ENCODE peak calls at places on chromosome 12, in six cellular contexts. H, F, D, Y, R and M are unnamed samples.

GRCh38 chr12:89212339-89212771 is 139.9 kb downstream of the DUSP6 start:
- DNase-seq in H (no peak), R (no peak), F (no peak), Y (no peak), D (no peak), M (no peak)

GRCh38 chr12:9372202-9372601 is 164.0 kb upstream of the PZP start:
- DNase-seq in R (peak; percentile 45), F (no peak), D (no peak), H (no peak), Y (no peak), M (no peak)

GRCh38 chr12:96305665-96306064 is 94.6 kb downstream of the CDK17 start:
- DNase-seq in H (no peak), Y (no peak), R (no peak), F (no peak), D (no peak), M (no peak)

GRCh38 chr12:1398673-1399072 is 195.7 kb downstream of the FBXL14 start:
- DNase-seq in Y (no peak), R (no peak), H (no peak), F (no peak), D (no peak), M (no peak)

GRCh38 chr12:121227294-121227693 is 17.4 kb downstream of the P2RX4 start:
- DNase-seq in D (no peak), H (no peak), F (no peak), R (peak; percentile 40), Y (no peak), M (no peak)

GRCh38 chr12:74719447-74719846 is 181.8 kb downstream of the ATXN7L3B start:
- DNase-seq in D (no peak), R (no peak), H (no peak), F (no peak), Y (no peak), M (no peak)

GRCh38 chr12:105622220-105622619 is 291.7 kb downstream of the C12orf75 start:
- DNase-seq in F (no peak), Y (no peak), D (no peak), H (no peak), R (peak; percentile 66), M (no peak)

GRCh38 chr12:80033457-80033856 is 65.9 kb upstream of the OTOGL start:
- DNase-seq in H (no peak), D (peak; percentile 46), F (no peak), Y (no peak), R (peak; percentile 9), M (no peak)

GRCh38 chr12:74514098-74514872 is 23.4 kb upstream of the ATXN7L3B start:
- DNase-seq in H (no peak), Y (no peak), F (no peak), D (no peak), R (no peak), M (no peak)

GRCh38 chr12:77609016-77609415 is 221.7 kb upstream of the NAV3 start:
- DNase-seq in R (no peak), H (no peak), F (no peak), D (no peak), Y (no peak), M (no peak)

GRCh38 chr12:3752096-3752709 is 706 bp downstream of the CRACR2A start:
- DNase-seq in H (peak; percentile 53), D (no peak), Y (peak; percentile 78), R (peak; percentile 87), F (no peak), M (no peak)

GRCh38 chr12:6405963-6406362 is 22.0 kb downstream of the LTBR start:
- DNase-seq in F (no peak), D (no peak), R (no peak), Y (no peak), H (no peak), M (no peak)

GRCh38 chr12:128797119-128798118 is 26.3 kb downstream of the SLC15A4 start:
- DNase-seq in F (no peak), Y (no peak), R (peak; percentile 89), D (peak; percentile 33), H (no peak), M (peak; percentile 85)

GRCh38 chr12:48973992-48974673 is 2.6 kb upstream of the WNT10B start:
- DNase-seq in D (no peak), F (no peak), R (no peak), Y (peak; percentile 92), H (peak; percentile 33), M (no peak)

GRCh38 chr12:21985155-21985554 is 43.9 kb upstream of the ABCC9 start:
- DNase-seq in F (no peak), R (no peak), D (no peak), H (no peak), Y (no peak), M (no peak)

GRCh38 chr12:67811437-67812361 is 163.2 kb downstream of the DYRK2 start:
- DNase-seq in D (no peak), H (no peak), Y (no peak), F (no peak), R (peak; percentile 78), M (no peak)

GRCh38 chr12:21451529-21451928 is 14.1 kb downstream of the PYROXD1 start:
- DNase-seq in H (no peak), Y (no peak), R (peak; percentile 71), F (no peak), D (peak; percentile 0), M (no peak)

GRCh38 chr12:49942921-49943662 is 7.4 kb upstream of the AQP2 start:
- DNase-seq in H (peak; percentile 16), Y (peak; percentile 72), R (no peak), F (no peak), D (no peak), M (no peak)

GRCh38 chr12:53701518-53702264 is 25.6 kb downstream of the CALCOCO1 start:
- DNase-seq in Y (peak; percentile 95), F (peak; percentile 54), H (peak; percentile 74), R (peak; percentile 33), D (peak; percentile 45), M (no peak)

GRCh38 chr12:22858849-22859569 is 234.0 kb downstream of the ETNK1 start:
- DNase-seq in D (peak; percentile 28), Y (no peak), R (no peak), H (no peak), F (peak; percentile 93), M (no peak)

GRCh38 chr12:21615441-21615840 is 10.8 kb upstream of the GYS2 start:
- DNase-seq in Y (no peak), D (no peak), H (peak; percentile 7), R (peak; percentile 7), F (no peak), M (no peak)

GRCh38 chr12:57579011-57579410 is 12.0 kb upstream of the PIP4K2C start:
- DNase-seq in R (no peak), Y (no peak), F (no peak), H (no peak), D (no peak), M (no peak)

GRCh38 chr12:53804429-53804828 is 52.6 kb upstream of the CISTR start:
- DNase-seq in Y (no peak), F (no peak), D (no peak), R (no peak), H (no peak), M (no peak)

GRCh38 chr12:71840226-71840847 is 778 bp downstream of the TBC1D15 start:
- DNase-seq in D (peak; percentile 32), Y (no peak), H (no peak), F (no peak), R (peak; percentile 85), M (no peak)

GRCh38 chr12:1791104-1791927 is 29.0 kb upstream of the LRTM2 start:
- DNase-seq in H (peak; percentile 66), D (peak; percentile 61), F (peak; percentile 56), R (peak; percentile 61), Y (peak; percentile 75), M (no peak)

GRCh38 chr12:14514946-14515345 is 52.7 kb downstream of the PLBD1 start:
- DNase-seq in D (no peak), R (peak; percentile 81), F (no peak), Y (no peak), H (no peak), M (no peak)

GRCh38 chr12:110860833-110861291 is 14.1 kb downstream of the CCDC63 start:
- DNase-seq in H (no peak), D (no peak), F (no peak), R (no peak), Y (no peak), M (no peak)

GRCh38 chr12:101299346-101299745 is 19.4 kb downstream of the UTP20 start:
- DNase-seq in Y (no peak), R (no peak), F (no peak), H (no peak), D (no peak), M (no peak)

GRCh38 chr12:132018193-132018916 is 68.6 kb downstream of the EP400 start:
- DNase-seq in R (no peak), D (no peak), Y (no peak), H (no peak), F (no peak), M (no peak)

GRCh38 chr12:61357496-61357895 is 902.7 kb upstream of the USP15 start:
- DNase-seq in F (no peak), D (no peak), R (no peak), H (no peak), Y (no peak), M (no peak)

GRCh38 chr12:29103539-29103974 is 45.5 kb upstream of the FAR2 start:
- DNase-seq in H (no peak), Y (no peak), D (no peak), F (no peak), R (no peak), M (no peak)

GRCh38 chr12:14710632-14711324 is 14.4 kb upstream of the GUCY2C start:
- DNase-seq in D (no peak), F (no peak), Y (no peak), R (no peak), H (no peak), M (no peak)

GRCh38 chr12:65612440-65612839 is 211.8 kb upstream of the HMGA2 start:
- DNase-seq in F (no peak), D (no peak), H (no peak), Y (no peak), R (no peak), M (no peak)

GRCh38 chr12:123950476-123951169 is 22.0 kb downstream of the CCDC92 start:
- DNase-seq in F (no peak), R (no peak), H (no peak), D (no peak), Y (no peak), M (no peak)

GRCh38 chr12:68785358-68785757 is 22.6 kb upstream of the MDM2 start:
- DNase-seq in F (no peak), D (no peak), R (no peak), H (no peak), Y (no peak), M (no peak)

GRCh38 chr12:31234955-31235867 is 90.7 kb downstream of the SINHCAF start:
- DNase-seq in H (no peak), R (peak; percentile 28), F (no peak), Y (no peak), D (no peak), M (no peak)

GRCh38 chr12:124778411-124778810 is 85.3 kb downstream of the SCARB1 start:
- DNase-seq in F (no peak), D (no peak), Y (no peak), H (no peak), R (no peak), M (no peak)